ENCODE peak calls at places on chromosomes 11 and 22, in seven cellular contexts. One of them, this sample, is unnamed.

GRCh38 chr11:130827697-130828377 is 88.4 kb downstream of the SNX19 start:
- DNase-seq in astrocyte of the spinal cord: peak; percentile 79
- DNase-seq in HFF-Myc: peak; percentile 59
- DNase-seq in fibroblast of pulmonary artery: peak; percentile 83
- DNase-seq in choroid plexus epithelial cell: peak; percentile 85
- DNase-seq in NB4: peak; percentile 61
- DNase-seq in psoas muscle: peak; percentile 70
- DNase-seq in this sample: peak; percentile 88

GRCh38 chr22:48098243-48098935 is 1335.9 kb downstream of the TBC1D22A start:
- DNase-seq in NB4: peak; percentile 33
- DNase-seq in astrocyte of the spinal cord: no peak
- DNase-seq in psoas muscle: no peak
- DNase-seq in HFF-Myc: no peak
- DNase-seq in choroid plexus epithelial cell: no peak
- DNase-seq in fibroblast of pulmonary artery: no peak
- DNase-seq in this sample: no peak

GRCh38 chr11:56748597-56748996 is at the start of gene OR9G4:
- DNase-seq in fibroblast of pulmonary artery: no peak
- DNase-seq in HFF-Myc: no peak
- DNase-seq in psoas muscle: no peak
- DNase-seq in NB4: no peak
- DNase-seq in astrocyte of the spinal cord: no peak
- DNase-seq in choroid plexus epithelial cell: no peak
- DNase-seq in this sample: no peak

GRCh38 chr22:28108851-28109250 is 189.8 kb upstream of the PITPNB start:
- DNase-seq in psoas muscle: no peak
- DNase-seq in fibroblast of pulmonary artery: no peak
- DNase-seq in NB4: no peak
- DNase-seq in choroid plexus epithelial cell: no peak
- DNase-seq in HFF-Myc: no peak
- DNase-seq in astrocyte of the spinal cord: no peak
- DNase-seq in this sample: peak; percentile 28

GRCh38 chr11:75350743-75351540 is 519 bp downstream of the ARRB1 start:
- DNase-seq in choroid plexus epithelial cell: no peak
- DNase-seq in HFF-Myc: no peak
- DNase-seq in astrocyte of the spinal cord: no peak
- DNase-seq in fibroblast of pulmonary artery: no peak
- DNase-seq in NB4: peak; percentile 80
- DNase-seq in psoas muscle: peak; percentile 59
- DNase-seq in this sample: peak; percentile 48

GRCh38 chr22:17418890-17419324 is 49.6 kb downstream of the CECR2 start:
- DNase-seq in psoas muscle: no peak
- DNase-seq in HFF-Myc: no peak
- DNase-seq in astrocyte of the spinal cord: no peak
- DNase-seq in fibroblast of pulmonary artery: no peak
- DNase-seq in NB4: no peak
- DNase-seq in choroid plexus epithelial cell: no peak
- DNase-seq in this sample: no peak

GRCh38 chr11:122808494-122808893 is 29.8 kb upstream of the CRTAM start:
- DNase-seq in choroid plexus epithelial cell: peak; percentile 79
- DNase-seq in fibroblast of pulmonary artery: peak; percentile 81
- DNase-seq in HFF-Myc: peak; percentile 59
- DNase-seq in psoas muscle: no peak
- DNase-seq in astrocyte of the spinal cord: peak; percentile 42
- DNase-seq in NB4: peak; percentile 91
- DNase-seq in this sample: peak; percentile 80

GRCh38 chr22:47218671-47219070 is 456.2 kb downstream of the TBC1D22A start:
- DNase-seq in HFF-Myc: no peak
- DNase-seq in NB4: no peak
- DNase-seq in psoas muscle: no peak
- DNase-seq in fibroblast of pulmonary artery: no peak
- DNase-seq in choroid plexus epithelial cell: no peak
- DNase-seq in astrocyte of the spinal cord: no peak
- DNase-seq in this sample: no peak

GRCh38 chr11:6925636-6926207 is 504 bp upstream of the ZNF215 start:
- DNase-seq in psoas muscle: no peak
- DNase-seq in astrocyte of the spinal cord: peak; percentile 6
- DNase-seq in fibroblast of pulmonary artery: peak; percentile 35
- DNase-seq in HFF-Myc: no peak
- DNase-seq in choroid plexus epithelial cell: peak; percentile 20
- DNase-seq in NB4: no peak
- DNase-seq in this sample: peak; percentile 40

GRCh38 chr11:69705901-69706787 is 2.3 kb upstream of the FGF19 start:
- DNase-seq in astrocyte of the spinal cord: no peak
- DNase-seq in HFF-Myc: no peak
- DNase-seq in psoas muscle: no peak
- DNase-seq in fibroblast of pulmonary artery: no peak
- DNase-seq in NB4: no peak
- DNase-seq in choroid plexus epithelial cell: no peak
- DNase-seq in this sample: no peak

GRCh38 chr11:33500865-33501479 is 199.7 kb downstream of the C11orf91 start:
- DNase-seq in HFF-Myc: no peak
- DNase-seq in choroid plexus epithelial cell: peak; percentile 68
- DNase-seq in fibroblast of pulmonary artery: peak; percentile 68
- DNase-seq in astrocyte of the spinal cord: peak; percentile 63
- DNase-seq in psoas muscle: no peak
- DNase-seq in NB4: peak; percentile 33
- DNase-seq in this sample: peak; percentile 62

GRCh38 chr11:124670732-124671131 is 2.8 kb downstream of the SIAE start:
- DNase-seq in HFF-Myc: no peak
- DNase-seq in NB4: peak; percentile 89
- DNase-seq in astrocyte of the spinal cord: no peak
- DNase-seq in fibroblast of pulmonary artery: peak; percentile 71
- DNase-seq in choroid plexus epithelial cell: no peak
- DNase-seq in psoas muscle: no peak
- DNase-seq in this sample: peak; percentile 18

GRCh38 chr22:39306456-39307361 is 12.7 kb downstream of the RPL3 start:
- DNase-seq in fibroblast of pulmonary artery: no peak
- DNase-seq in astrocyte of the spinal cord: no peak
- DNase-seq in psoas muscle: no peak
- DNase-seq in HFF-Myc: no peak
- DNase-seq in NB4: peak; percentile 61
- DNase-seq in choroid plexus epithelial cell: no peak
- DNase-seq in this sample: no peak

DNA sequence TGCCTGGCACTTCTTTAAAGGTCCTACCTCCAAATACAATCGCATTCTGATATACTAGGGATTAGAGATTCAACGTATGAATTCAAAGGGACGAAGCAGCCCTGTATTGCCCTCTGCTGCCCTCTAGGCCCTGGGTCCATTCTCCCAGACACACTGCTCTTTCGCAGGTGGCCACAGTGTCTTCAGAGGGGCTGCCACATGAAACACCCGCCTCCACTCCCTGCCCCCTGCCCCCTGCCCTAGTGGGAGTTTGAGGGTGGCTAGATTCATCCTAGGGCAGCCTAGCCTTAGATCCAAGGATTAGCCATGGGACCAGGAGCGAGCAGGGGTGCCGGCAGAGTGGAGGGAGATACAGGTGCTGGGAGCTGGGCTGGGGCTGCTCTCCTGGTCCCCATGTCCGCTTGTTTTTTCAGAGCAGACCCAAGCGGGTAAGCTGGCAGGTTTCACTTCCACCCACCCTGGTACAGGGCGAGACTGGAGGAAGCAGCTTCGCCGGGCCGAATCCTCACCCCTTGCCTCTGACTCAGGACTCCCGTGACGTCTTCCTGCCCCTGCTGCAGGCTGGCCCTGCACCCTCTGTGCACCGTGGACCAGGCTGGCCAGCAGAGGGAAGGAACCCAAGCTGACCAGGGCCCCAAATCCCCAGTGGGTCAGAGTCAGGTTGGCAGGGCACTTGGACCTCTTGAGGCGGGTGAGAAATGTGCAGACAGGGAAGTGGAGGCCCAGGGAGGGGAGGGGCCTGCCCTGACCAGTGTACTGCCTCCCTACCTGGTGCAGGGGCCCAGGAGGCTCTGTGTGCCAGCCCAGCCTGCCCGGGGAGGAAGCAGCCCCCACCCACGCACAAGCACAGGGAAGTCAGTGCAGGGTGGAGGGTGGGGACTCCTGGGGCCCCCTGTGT is 28.4 kb upstream of the HMOX1 start:
- DNase-seq in HFF-Myc: no peak
- DNase-seq in NB4: peak; percentile 46
- DNase-seq in psoas muscle: peak; percentile 64
- DNase-seq in fibroblast of pulmonary artery: no peak
- DNase-seq in astrocyte of the spinal cord: no peak
- DNase-seq in choroid plexus epithelial cell: no peak
- DNase-seq in this sample: peak; percentile 25
- TF ChIP-seq CTCF in HFF-Myc: no peak
- TF ChIP-seq CTCF in NB4: peak; percentile 57
- TF ChIP-seq CTCF in psoas muscle: peak; percentile 17
- TF ChIP-seq CTCF in fibroblast of pulmonary artery: no peak
- TF ChIP-seq CTCF in astrocyte of the spinal cord: no peak
- TF ChIP-seq CTCF in choroid plexus epithelial cell: no peak
- TF ChIP-seq CTCF in this sample: peak; percentile 24

GRCh38 chr11:2385156-2386151 is 8.3 kb downstream of the CD81 start:
- DNase-seq in fibroblast of pulmonary artery: no peak
- DNase-seq in choroid plexus epithelial cell: no peak
- DNase-seq in psoas muscle: peak; percentile 11
- DNase-seq in NB4: no peak
- DNase-seq in HFF-Myc: no peak
- DNase-seq in astrocyte of the spinal cord: no peak
- DNase-seq in this sample: no peak

GRCh38 chr11:2386591-2386990 is 9.5 kb downstream of the CD81 start:
- DNase-seq in astrocyte of the spinal cord: no peak
- DNase-seq in choroid plexus epithelial cell: no peak
- DNase-seq in NB4: no peak
- DNase-seq in psoas muscle: no peak
- DNase-seq in fibroblast of pulmonary artery: no peak
- DNase-seq in HFF-Myc: no peak
- DNase-seq in this sample: no peak

GRCh38 chr11:2383823-2384722 is 7.0 kb downstream of the CD81 start:
- DNase-seq in fibroblast of pulmonary artery: no peak
- DNase-seq in astrocyte of the spinal cord: no peak
- DNase-seq in HFF-Myc: no peak
- DNase-seq in NB4: no peak
- DNase-seq in choroid plexus epithelial cell: no peak
- DNase-seq in psoas muscle: peak; percentile 32
- DNase-seq in this sample: peak; percentile 36

GRCh38 chr11:2382927-2383822 is 6.1 kb downstream of the CD81 start:
- DNase-seq in NB4: peak; percentile 26
- DNase-seq in HFF-Myc: no peak
- DNase-seq in astrocyte of the spinal cord: no peak
- DNase-seq in fibroblast of pulmonary artery: peak; percentile 42
- DNase-seq in psoas muscle: peak; percentile 81
- DNase-seq in choroid plexus epithelial cell: peak; percentile 46
- DNase-seq in this sample: peak; percentile 67

GRCh38 chr11:2384723-2385041 is 7.6 kb downstream of the CD81 start:
- DNase-seq in NB4: no peak
- DNase-seq in HFF-Myc: no peak
- DNase-seq in fibroblast of pulmonary artery: no peak
- DNase-seq in choroid plexus epithelial cell: no peak
- DNase-seq in psoas muscle: peak; percentile 9
- DNase-seq in astrocyte of the spinal cord: no peak
- DNase-seq in this sample: no peak
- H3K4me3 ChIP-seq in NB4: no peak overlapping the region
- H3K4me3 ChIP-seq in HFF-Myc: no peak overlapping the region
- H3K4me3 ChIP-seq in fibroblast of pulmonary artery: no peak overlapping the region
- H3K4me3 ChIP-seq in choroid plexus epithelial cell: no peak overlapping the region
- H3K4me3 ChIP-seq in psoas muscle: no peak overlapping the region
- H3K4me3 ChIP-seq in astrocyte of the spinal cord: no peak overlapping the region
- H3K4me3 ChIP-seq in this sample: no peak overlapping the region

GRCh38 chr11:84947070-84947469 is 680.1 kb downstream of the DLG2 start:
- DNase-seq in astrocyte of the spinal cord: no peak
- DNase-seq in psoas muscle: no peak
- DNase-seq in fibroblast of pulmonary artery: no peak
- DNase-seq in NB4: no peak
- DNase-seq in choroid plexus epithelial cell: no peak
- DNase-seq in HFF-Myc: no peak
- DNase-seq in this sample: no peak
- TF ChIP-seq CTCF in astrocyte of the spinal cord: no peak
- TF ChIP-seq CTCF in psoas muscle: no peak
- TF ChIP-seq CTCF in fibroblast of pulmonary artery: no peak
- TF ChIP-seq CTCF in NB4: no peak
- TF ChIP-seq CTCF in choroid plexus epithelial cell: no peak
- TF ChIP-seq CTCF in HFF-Myc: no peak
- TF ChIP-seq CTCF in this sample: no peak

GRCh38 chr22:19176732-19177131 is 1.8 kb downstream of the SLC25A1 start:
- DNase-seq in astrocyte of the spinal cord: no peak
- DNase-seq in NB4: peak; percentile 28
- DNase-seq in psoas muscle: no peak
- DNase-seq in fibroblast of pulmonary artery: no peak
- DNase-seq in HFF-Myc: no peak
- DNase-seq in choroid plexus epithelial cell: no peak
- DNase-seq in this sample: no peak

GRCh38 chr22:19177164-19178064 is 1.1 kb downstream of the SLC25A1 start:
- DNase-seq in psoas muscle: no peak
- DNase-seq in choroid plexus epithelial cell: no peak
- DNase-seq in HFF-Myc: no peak
- DNase-seq in NB4: no peak
- DNase-seq in fibroblast of pulmonary artery: no peak
- DNase-seq in astrocyte of the spinal cord: no peak
- DNase-seq in this sample: no peak

GRCh38 chr22:19175602-19176174 is 2.8 kb downstream of the SLC25A1 start:
- DNase-seq in NB4: peak; percentile 27
- DNase-seq in HFF-Myc: no peak
- DNase-seq in fibroblast of pulmonary artery: no peak
- DNase-seq in psoas muscle: no peak
- DNase-seq in astrocyte of the spinal cord: no peak
- DNase-seq in choroid plexus epithelial cell: no peak
- DNase-seq in this sample: no peak

GRCh38 chr22:19175026-19175601 is 3.4 kb downstream of the SLC25A1 start:
- DNase-seq in astrocyte of the spinal cord: no peak
- DNase-seq in fibroblast of pulmonary artery: no peak
- DNase-seq in choroid plexus epithelial cell: no peak
- DNase-seq in psoas muscle: no peak
- DNase-seq in NB4: no peak
- DNase-seq in HFF-Myc: no peak
- DNase-seq in this sample: no peak

GRCh38 chr22:19176175-19176630 is 2.3 kb downstream of the SLC25A1 start:
- DNase-seq in NB4: no peak
- DNase-seq in choroid plexus epithelial cell: no peak
- DNase-seq in astrocyte of the spinal cord: no peak
- DNase-seq in fibroblast of pulmonary artery: no peak
- DNase-seq in psoas muscle: no peak
- DNase-seq in HFF-Myc: no peak
- DNase-seq in this sample: no peak
- H3K4me3 ChIP-seq in NB4: no peak overlapping the region
- H3K4me3 ChIP-seq in choroid plexus epithelial cell: no peak overlapping the region
- H3K4me3 ChIP-seq in astrocyte of the spinal cord: no peak overlapping the region
- H3K4me3 ChIP-seq in fibroblast of pulmonary artery: no peak overlapping the region
- H3K4me3 ChIP-seq in psoas muscle: no peak overlapping the region
- H3K4me3 ChIP-seq in HFF-Myc: peak overlapping the region; percentile 71
- H3K4me3 ChIP-seq in this sample: no peak overlapping the region

GRCh38 chr22:45171830-45172229 is 8.1 kb downstream of the NUP50 start:
- DNase-seq in fibroblast of pulmonary artery: no peak
- DNase-seq in psoas muscle: no peak
- DNase-seq in NB4: no peak
- DNase-seq in astrocyte of the spinal cord: no peak
- DNase-seq in HFF-Myc: no peak
- DNase-seq in choroid plexus epithelial cell: no peak
- DNase-seq in this sample: no peak
- TF ChIP-seq CTCF in fibroblast of pulmonary artery: no peak
- TF ChIP-seq CTCF in psoas muscle: no peak
- TF ChIP-seq CTCF in NB4: no peak
- TF ChIP-seq CTCF in astrocyte of the spinal cord: peak; percentile 13
- TF ChIP-seq CTCF in HFF-Myc: no peak
- TF ChIP-seq CTCF in choroid plexus epithelial cell: peak; percentile 28
- TF ChIP-seq CTCF in this sample: no peak

GRCh38 chr22:46060292-46061123 is 83.5 kb upstream of the WNT7B start:
- DNase-seq in choroid plexus epithelial cell: no peak
- DNase-seq in astrocyte of the spinal cord: peak; percentile 12
- DNase-seq in NB4: no peak
- DNase-seq in fibroblast of pulmonary artery: no peak
- DNase-seq in psoas muscle: no peak
- DNase-seq in HFF-Myc: no peak
- DNase-seq in this sample: peak; percentile 51
- H3K4me3 ChIP-seq in choroid plexus epithelial cell: no peak overlapping the region
- H3K4me3 ChIP-seq in astrocyte of the spinal cord: no peak overlapping the region
- H3K4me3 ChIP-seq in NB4: no peak overlapping the region
- H3K4me3 ChIP-seq in fibroblast of pulmonary artery: no peak overlapping the region
- H3K4me3 ChIP-seq in psoas muscle: peak overlapping the region; percentile 88
- H3K4me3 ChIP-seq in HFF-Myc: no peak overlapping the region
- H3K4me3 ChIP-seq in this sample: no peak overlapping the region